ENCODE peak calls at places on chromosome 17, in six cellular contexts. One of them, this sample, is unnamed.

GRCh38 chr17:79930786-79931516 is 91.7 kb upstream of the CBX4 start:
- DNase-seq in uterus: no peak
- DNase-seq in activated T-helper 1 cell treated with anti-CD3 and anti-CD28 coated beads, Interleukin-12 subunit alpha, Interleukin-12 subunit beta, Interleukin-2, Interleukin-4 antibody, amounts not matched to agents 30 ng/mL and 10 ng/mL and 1 ng/mL, durations not matched to agents 14 hours and 24 hours and 36 hours: no peak
- DNase-seq in CD8-positive, alpha-beta T cell: no peak
- DNase-seq in activated CD4-positive, alpha-beta T cell treated with anti-CD3 and anti-CD28 coated beads for 48 hours: no peak
- DNase-seq in endodermal cell: peak
- DNase-seq in this sample: no peak

GRCh38 chr17:80277751-80278671 is 17.4 kb downstream of the RNF213 start:
- DNase-seq in uterus: no peak
- DNase-seq in activated T-helper 1 cell treated with anti-CD3 and anti-CD28 coated beads, Interleukin-12 subunit alpha, Interleukin-12 subunit beta, Interleukin-2, Interleukin-4 antibody, amounts not matched to agents 30 ng/mL and 10 ng/mL and 1 ng/mL, durations not matched to agents 14 hours and 24 hours and 36 hours: no peak
- DNase-seq in CD8-positive, alpha-beta T cell: no peak
- DNase-seq in activated CD4-positive, alpha-beta T cell treated with anti-CD3 and anti-CD28 coated beads for 48 hours: no peak
- DNase-seq in endodermal cell: no peak
- DNase-seq in this sample: no peak

GRCh38 chr17:81040791-81041337 is 5.9 kb downstream of the BAIAP2 start:
- DNase-seq in uterus: no peak
- DNase-seq in activated T-helper 1 cell treated with anti-CD3 and anti-CD28 coated beads, Interleukin-12 subunit alpha, Interleukin-12 subunit beta, Interleukin-2, Interleukin-4 antibody, amounts not matched to agents 30 ng/mL and 10 ng/mL and 1 ng/mL, durations not matched to agents 14 hours and 24 hours and 36 hours: no peak
- DNase-seq in CD8-positive, alpha-beta T cell: peak
- DNase-seq in activated CD4-positive, alpha-beta T cell treated with anti-CD3 and anti-CD28 coated beads for 48 hours: peak
- DNase-seq in endodermal cell: peak
- DNase-seq in this sample: no peak

GRCh38 chr17:49022391-49022941 is 25.3 kb downstream of the IGF2BP1 start:
- DNase-seq in uterus: no peak
- DNase-seq in activated T-helper 1 cell treated with anti-CD3 and anti-CD28 coated beads, Interleukin-12 subunit alpha, Interleukin-12 subunit beta, Interleukin-2, Interleukin-4 antibody, amounts not matched to agents 30 ng/mL and 10 ng/mL and 1 ng/mL, durations not matched to agents 14 hours and 24 hours and 36 hours: no peak
- DNase-seq in CD8-positive, alpha-beta T cell: no peak
- DNase-seq in activated CD4-positive, alpha-beta T cell treated with anti-CD3 and anti-CD28 coated beads for 48 hours: no peak
- DNase-seq in endodermal cell: peak
- DNase-seq in this sample: no peak

GRCh38 chr17:1107777-1108559 is 71.8 kb downstream of the ABR start:
- DNase-seq in uterus: no peak
- DNase-seq in activated T-helper 1 cell treated with anti-CD3 and anti-CD28 coated beads, Interleukin-12 subunit alpha, Interleukin-12 subunit beta, Interleukin-2, Interleukin-4 antibody, amounts not matched to agents 30 ng/mL and 10 ng/mL and 1 ng/mL, durations not matched to agents 14 hours and 24 hours and 36 hours: no peak
- DNase-seq in CD8-positive, alpha-beta T cell: no peak
- DNase-seq in activated CD4-positive, alpha-beta T cell treated with anti-CD3 and anti-CD28 coated beads for 48 hours: no peak
- DNase-seq in endodermal cell: peak
- DNase-seq in this sample: no peak

GRCh38 chr17:74361613-74362391 is at the start of gene BTBD17:
- DNase-seq in uterus: peak
- DNase-seq in activated T-helper 1 cell treated with anti-CD3 and anti-CD28 coated beads, Interleukin-12 subunit alpha, Interleukin-12 subunit beta, Interleukin-2, Interleukin-4 antibody, amounts not matched to agents 30 ng/mL and 10 ng/mL and 1 ng/mL, durations not matched to agents 14 hours and 24 hours and 36 hours: no peak
- DNase-seq in CD8-positive, alpha-beta T cell: peak
- DNase-seq in activated CD4-positive, alpha-beta T cell treated with anti-CD3 and anti-CD28 coated beads for 48 hours: peak
- DNase-seq in endodermal cell: peak
- DNase-seq in this sample: peak

GRCh38 chr17:6393368-6393952 is 41.5 kb downstream of the AIPL1 start:
- DNase-seq in uterus: no peak
- DNase-seq in activated T-helper 1 cell treated with anti-CD3 and anti-CD28 coated beads, Interleukin-12 subunit alpha, Interleukin-12 subunit beta, Interleukin-2, Interleukin-4 antibody, amounts not matched to agents 30 ng/mL and 10 ng/mL and 1 ng/mL, durations not matched to agents 14 hours and 24 hours and 36 hours: no peak
- DNase-seq in CD8-positive, alpha-beta T cell: no peak
- DNase-seq in activated CD4-positive, alpha-beta T cell treated with anti-CD3 and anti-CD28 coated beads for 48 hours: no peak
- DNase-seq in endodermal cell: no peak
- DNase-seq in this sample: no peak

GRCh38 chr17:72972263-72972951 is 120.1 kb downstream of the SLC39A11 start:
- DNase-seq in uterus: no peak
- DNase-seq in activated T-helper 1 cell treated with anti-CD3 and anti-CD28 coated beads, Interleukin-12 subunit alpha, Interleukin-12 subunit beta, Interleukin-2, Interleukin-4 antibody, amounts not matched to agents 30 ng/mL and 10 ng/mL and 1 ng/mL, durations not matched to agents 14 hours and 24 hours and 36 hours: no peak
- DNase-seq in CD8-positive, alpha-beta T cell: no peak
- DNase-seq in activated CD4-positive, alpha-beta T cell treated with anti-CD3 and anti-CD28 coated beads for 48 hours: no peak
- DNase-seq in endodermal cell: peak
- DNase-seq in this sample: no peak

GRCh38 chr17:50213026-50214015 is 11.9 kb upstream of the COL1A1 start:
- DNase-seq in uterus: peak
- DNase-seq in activated T-helper 1 cell treated with anti-CD3 and anti-CD28 coated beads, Interleukin-12 subunit alpha, Interleukin-12 subunit beta, Interleukin-2, Interleukin-4 antibody, amounts not matched to agents 30 ng/mL and 10 ng/mL and 1 ng/mL, durations not matched to agents 14 hours and 24 hours and 36 hours: peak
- DNase-seq in CD8-positive, alpha-beta T cell: peak
- DNase-seq in activated CD4-positive, alpha-beta T cell treated with anti-CD3 and anti-CD28 coated beads for 48 hours: peak
- DNase-seq in endodermal cell: peak
- DNase-seq in this sample: no peak

GRCh38 chr17:75031972-75032895 is 14.5 kb downstream of the ATP5PD start:
- DNase-seq in uterus: peak
- DNase-seq in activated T-helper 1 cell treated with anti-CD3 and anti-CD28 coated beads, Interleukin-12 subunit alpha, Interleukin-12 subunit beta, Interleukin-2, Interleukin-4 antibody, amounts not matched to agents 30 ng/mL and 10 ng/mL and 1 ng/mL, durations not matched to agents 14 hours and 24 hours and 36 hours: peak
- DNase-seq in CD8-positive, alpha-beta T cell: peak
- DNase-seq in activated CD4-positive, alpha-beta T cell treated with anti-CD3 and anti-CD28 coated beads for 48 hours: peak
- DNase-seq in endodermal cell: peak
- DNase-seq in this sample: peak